ENCODE peak calls at places on chromosomes 13 and 19, in four cellular contexts. Z, A, Y and N are unnamed samples.

GRCh38 chr19:48351341-48351752 is 12.4 kb downstream of the TMEM143 start:
- DNase-seq in Z (no peak), A (peak; percentile 57), Y (peak; percentile 88), N (peak; percentile 32)

GRCh38 chr13:60584976-60585375 is 188.0 kb downstream of the TDRD3 start:
- DNase-seq in Z (no peak), A (no peak), Y (peak; percentile 76), N (no peak)

GRCh38 chr19:29285878-29286277 is 72.9 kb upstream of the UQCRFS1 start:
- DNase-seq in Z (no peak), A (no peak), Y (peak; percentile 66), N (no peak)

GRCh38 chr19:40923934-40924391 is 41.9 kb upstream of the CYP2A7 start:
- DNase-seq in Z (no peak), A (no peak), Y (no peak), N (no peak)

GRCh38 chr13:46728777-46729176 is 68.2 kb downstream of the ESD start:
- DNase-seq in Z (no peak), A (no peak), Y (peak; percentile 78), N (peak; percentile 8)

GRCh38 chr19:8451885-8452284 is 7.1 kb downstream of the HNRNPM start:
- DNase-seq in Z (peak; percentile 90), A (no peak), Y (no peak), N (peak; percentile 88)

GRCh38 chr19:2114821-2115220 is 18.1 kb downstream of the IZUMO4 start:
- DNase-seq in Z (no peak), A (no peak), Y (no peak), N (no peak)

GRCh38 chr19:40247178-40247577 is 20.7 kb upstream of the CCNP start:
- DNase-seq in Z (no peak), A (no peak), Y (no peak), N (no peak)

GRCh38 chr19:42386974-42387707 is 3.0 kb downstream of the CNFN start:
- DNase-seq in Z (peak; percentile 69), A (peak; percentile 41), Y (peak; percentile 93), N (peak; percentile 83)

GRCh38 chr19:23382955-23383354 is 12.3 kb downstream of the ZNF91 start:
- DNase-seq in Z (no peak), A (no peak), Y (no peak), N (no peak)

GRCh38 chr13:26024558-26024957 is 27.3 kb downstream of the SHISA2 start:
- DNase-seq in Z (no peak), A (peak; percentile 82), Y (no peak), N (no peak)

GRCh38 chr19:3516675-3517207 is 10.6 kb downstream of the FZR1 start:
- DNase-seq in Z (peak; percentile 47), A (no peak), Y (no peak), N (no peak)

GRCh38 chr19:48329167-48329891 is 4.0 kb downstream of the EMP3 start:
- DNase-seq in Z (no peak), A (no peak), Y (peak; percentile 85), N (peak; percentile 78)

GRCh38 chr19:46620267-46620666 is 4.6 kb downstream of the PTGIR start:
- DNase-seq in Z (no peak), A (no peak), Y (no peak), N (no peak)

GRCh38 chr19:46622118-46622446 is 2.8 kb downstream of the PTGIR start:
- DNase-seq in Z (no peak), A (no peak), Y (no peak), N (no peak)

GRCh38 chr19:46621191-46622117 is 3.4 kb downstream of the PTGIR start:
- DNase-seq in Z (no peak), A (no peak), Y (peak; percentile 62), N (no peak)

GRCh38 chr19:46618670-46619231 is 6.1 kb downstream of the PTGIR start:
- DNase-seq in Z (peak; percentile 39), A (no peak), Y (no peak), N (no peak)

GRCh38 chr19:46620716-46621115 is 4.2 kb downstream of the PTGIR start:
- DNase-seq in Z (no peak), A (no peak), Y (no peak), N (no peak)
- H2AFZ ChIP-seq in Z (no peak overlapping the region), A (no peak overlapping the region), Y (peak overlapping the region; percentile 80), N (peak overlapping the region; percentile 2)

GRCh38 chr13:79566118-79566517 is 85.2 kb downstream of the NDFIP2 start:
- DNase-seq in Z (no peak), A (no peak), Y (no peak), N (no peak)

DNA sequence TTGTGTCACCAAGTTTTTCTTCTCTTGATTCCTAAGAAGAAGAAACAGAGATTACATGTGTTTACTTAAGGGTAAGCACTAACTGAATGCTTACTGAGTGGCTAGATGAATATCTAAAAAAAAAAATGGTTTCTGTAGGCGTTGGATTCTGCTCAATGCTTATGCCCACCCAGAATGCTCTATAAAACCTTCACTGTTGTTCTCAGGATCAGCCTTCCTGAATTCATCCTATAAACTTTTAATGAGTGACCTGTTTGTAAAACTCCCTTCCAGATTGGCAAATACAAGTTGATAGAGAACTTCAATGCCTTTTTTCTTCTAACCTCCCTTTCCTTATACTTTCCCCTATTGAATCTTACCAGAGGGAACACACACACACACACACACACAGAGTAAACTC is 90.2 kb downstream of the NDFIP2 start:
- DNase-seq in Z (no peak), A (no peak), Y (no peak), N (no peak)
- H2AFZ ChIP-seq in Z (no peak overlapping the region), A (no peak overlapping the region), Y (no peak overlapping the region), N (no peak overlapping the region)

GRCh38 chr13:97189943-97190342 is 32.2 kb upstream of the MBNL2 start:
- DNase-seq in Z (no peak), A (no peak), Y (no peak), N (no peak)
- H2AFZ ChIP-seq in Z (no peak overlapping the region), A (no peak overlapping the region), Y (no peak overlapping the region), N (no peak overlapping the region)

GRCh38 chr19:43688059-43688763 is 18.2 kb upstream of the PLAUR start:
- DNase-seq in Z (no peak), A (no peak), Y (no peak), N (no peak)
- H2AFZ ChIP-seq in Z (no peak overlapping the region), A (no peak overlapping the region), Y (no peak overlapping the region), N (no peak overlapping the region)

DNA sequence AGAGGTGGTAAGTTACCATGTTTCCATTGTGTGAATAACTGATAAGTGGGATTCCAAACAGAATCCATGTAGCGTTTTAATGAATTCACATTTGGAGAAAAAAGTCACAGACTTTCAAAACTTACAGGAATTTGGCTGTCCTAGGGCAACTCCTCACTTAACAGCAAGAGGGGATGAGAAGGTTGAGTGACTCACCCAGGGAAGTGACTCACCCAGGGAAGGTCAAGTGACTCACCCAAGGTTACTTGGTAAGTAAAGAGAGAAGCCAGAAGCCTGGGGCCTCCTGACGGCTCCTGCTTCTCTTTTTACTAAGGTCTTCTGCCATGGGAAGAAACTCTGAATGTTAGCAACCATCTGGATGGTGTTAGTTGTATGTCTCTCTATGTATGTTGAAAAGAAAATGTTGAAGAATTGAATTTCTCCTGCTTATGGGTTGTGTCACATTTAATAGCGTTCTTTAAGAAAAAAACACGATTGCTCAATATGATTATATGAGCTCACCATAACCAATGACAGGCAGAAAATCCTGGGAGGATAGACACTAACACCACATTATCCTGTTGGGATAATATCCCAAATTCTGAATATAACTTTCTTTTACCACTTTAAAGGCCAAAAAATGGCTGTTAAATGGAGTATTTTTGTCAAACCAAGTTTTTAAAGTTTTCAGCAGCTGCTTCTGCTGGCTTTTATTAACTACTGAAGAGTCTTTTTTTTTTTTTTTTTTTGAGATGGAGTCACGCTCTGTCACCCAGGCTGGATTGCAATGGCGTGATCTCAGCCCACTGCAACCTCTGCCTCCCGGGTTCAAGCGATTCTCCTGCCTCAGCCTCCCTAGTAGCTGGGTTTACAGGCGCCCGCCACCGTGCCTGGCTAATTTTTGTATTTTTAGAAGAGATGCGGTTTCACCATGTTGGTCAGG is 195.6 kb downstream of the GGACT start:
- DNase-seq in Z (peak; percentile 97), A (peak; percentile 99), Y (peak; percentile 67), N (peak; percentile 94)
- H2AFZ ChIP-seq in Z (no peak overlapping the region), A (no peak overlapping the region), Y (no peak overlapping the region), N (no peak overlapping the region)

DNA sequence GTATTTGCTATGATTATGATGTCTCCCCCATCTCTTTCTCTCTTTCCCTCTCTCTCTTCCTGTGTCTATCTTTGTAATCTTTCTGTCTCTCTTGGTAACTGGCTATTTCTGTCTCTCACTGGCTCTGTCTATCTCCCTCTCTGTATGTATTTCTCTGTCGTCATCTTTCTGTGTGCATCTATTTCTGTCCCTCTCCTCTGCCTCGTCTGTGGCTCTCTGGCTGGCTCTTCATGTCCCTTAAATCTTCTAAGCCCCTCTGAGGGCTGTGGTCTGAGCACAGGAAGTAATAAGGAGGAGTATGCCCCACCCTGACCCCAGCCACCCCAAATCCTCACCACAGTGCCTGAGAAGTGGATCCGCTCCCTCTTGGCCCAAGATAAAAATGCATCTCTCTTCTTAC is 104.4 kb downstream of the DNAJC15 start:
- DNase-seq in Z (no peak), A (no peak), Y (no peak), N (no peak)
- H2AFZ ChIP-seq in Z (no peak overlapping the region), A (no peak overlapping the region), Y (peak overlapping the region; percentile 80), N (peak overlapping the region; percentile 16)